ENCODE peak calls at places on chromosomes 6 and 20, in four cellular contexts. E is H1, S is GM12878, G is K562. M is an unnamed sample.

GRCh38 chr20:62517168-62517567 is 41.4 kb upstream of the GATA5 start:
- DNase-seq in S (no peak), E (no peak), G (no peak), M (no peak)

GRCh38 chr20:36092424-36093024 is 62.0 kb upstream of the EPB41L1 start:
- DNase-seq in E (no peak), G (peak), S (no peak), M (no peak)

GRCh38 chr6:138765896-138766487 is 7.6 kb upstream of the CCDC28A start:
- DNase-seq in E (no peak), G (peak), S (no peak), M (peak)

GRCh38 chr20:54208492-54209044 is 681 bp downstream of the PFDN4 start:
- DNase-seq in E (no peak), G (peak), S (no peak), M (peak)

GRCh38 chr6:3943373-3943772 is 94.2 kb downstream of the FAM50B start:
- DNase-seq in E (no peak), G (no peak), S (no peak), M (peak)

GRCh38 chr6:27977387-27977786 is 20.3 kb downstream of the OR2B6 start:
- DNase-seq in G (peak), E (no peak), S (no peak), M (no peak)

GRCh38 chr6:147909645-147910044 is 401.2 kb downstream of the SAMD5 start:
- DNase-seq in S (no peak), E (no peak), G (no peak), M (peak)

GRCh38 chr20:58722877-58723627 is 30.5 kb downstream of the NPEPL1 start:
- DNase-seq in G (no peak), E (no peak), S (no peak), M (no peak)

GRCh38 chr6:113735487-113735886 is 121.7 kb upstream of the MARCKS start:
- DNase-seq in G (no peak), S (no peak), E (no peak), M (no peak)

GRCh38 chr6:90421656-90422055 is 125.0 kb upstream of the BACH2 start:
- DNase-seq in S (no peak), G (no peak), E (no peak), M (no peak)

GRCh38 chr6:113829702-113830058 is 27.5 kb upstream of the MARCKS start:
- DNase-seq in E (no peak), S (no peak), G (no peak), M (peak)

GRCh38 chr6:150025201-150025917 is at the start of gene RAET1L:
- DNase-seq in S (no peak), E (no peak), G (no peak), M (peak)

GRCh38 chr6:31446481-31446880 is 43.1 kb downstream of the MICA start:
- DNase-seq in G (no peak), E (no peak), S (no peak), M (peak)

GRCh38 chr6:52231411-52232127 is 12.7 kb downstream of the IL17F start:
- DNase-seq in E (no peak), G (no peak), S (peak), M (no peak)

GRCh38 chr6:72941751-72942150 is 283.5 kb downstream of the KHDC1L start:
- DNase-seq in G (no peak), S (no peak), E (no peak), M (no peak)

GRCh38 chr6:82365011-82365751 is 1.6 kb downstream of the TPBG start:
- DNase-seq in E (no peak), S (no peak), G (no peak), M (peak)

GRCh38 chr6:35728663-35729348 is 8.0 kb upstream of the ARMC12 start:
- DNase-seq in S (no peak), G (no peak), E (no peak), M (no peak)

GRCh38 chr6:170176621-170177382 is 114.1 kb downstream of the DLL1 start:
- DNase-seq in S (no peak), E (no peak), G (no peak), M (no peak)

GRCh38 chr20:59305898-59306640 is 5.7 kb downstream of the EDN3 start:
- DNase-seq in S (no peak), G (no peak), E (no peak), M (no peak)

GRCh38 chr20:17995967-17996819 is 27.4 kb downstream of the MGME1 start:
- DNase-seq in G (peak), S (no peak), E (no peak), M (peak)

GRCh38 chr6:88785478-88785877 is 177.9 kb downstream of the RNGTT start:
- DNase-seq in S (no peak), G (no peak), E (no peak), M (no peak)

GRCh38 chr6:220736-221475 is 71.4 kb upstream of the DUSP22 start:
- DNase-seq in G (no peak), E (no peak), S (peak), M (peak)

GRCh38 chr6:116763871-116764270 is 1.6 kb downstream of the FAM162B start:
- DNase-seq in E (no peak), S (no peak), G (no peak), M (peak)

GRCh38 chr6:116763048-116763447 is 2.5 kb downstream of the FAM162B start:
- DNase-seq in G (no peak), S (no peak), E (no peak), M (no peak)

GRCh38 chr6:116764961-116765841 is at the start of gene FAM162B:
- DNase-seq in E (peak), G (no peak), S (no peak), M (peak)

GRCh38 chr6:116766506-116767176 is 1.1 kb upstream of the FAM162B start:
- DNase-seq in S (no peak), E (no peak), G (peak), M (no peak)

GRCh38 chr6:116764557-116764960 is 960 bp downstream of the FAM162B start:
- DNase-seq in E (no peak), S (no peak), G (no peak), M (peak)
- H3K9ac ChIP-seq in E (no peak), S (no peak), G (no peak), M (peak)

GRCh38 chr6:160791459-160791858 is 89.4 kb downstream of the PLG start:
- DNase-seq in S (peak), E (no peak), G (peak), M (no peak)

GRCh38 chr6:160788806-160789205 is 86.8 kb downstream of the PLG start:
- DNase-seq in S (no peak), E (no peak), G (no peak), M (no peak)

GRCh38 chr6:160789263-160790027 is 87.4 kb downstream of the PLG start:
- DNase-seq in E (no peak), S (peak), G (no peak), M (no peak)

GRCh38 chr6:160791981-160792418 is 90.0 kb downstream of the PLG start:
- DNase-seq in G (peak), S (no peak), E (no peak), M (no peak)

GRCh38 chr6:160790028-160790792 is 88.2 kb downstream of the PLG start:
- DNase-seq in G (peak), E (peak), S (no peak), M (no peak)
- H2AFZ ChIP-seq in G (peak), E (peak), S (peak), M (no peak)

DNA sequence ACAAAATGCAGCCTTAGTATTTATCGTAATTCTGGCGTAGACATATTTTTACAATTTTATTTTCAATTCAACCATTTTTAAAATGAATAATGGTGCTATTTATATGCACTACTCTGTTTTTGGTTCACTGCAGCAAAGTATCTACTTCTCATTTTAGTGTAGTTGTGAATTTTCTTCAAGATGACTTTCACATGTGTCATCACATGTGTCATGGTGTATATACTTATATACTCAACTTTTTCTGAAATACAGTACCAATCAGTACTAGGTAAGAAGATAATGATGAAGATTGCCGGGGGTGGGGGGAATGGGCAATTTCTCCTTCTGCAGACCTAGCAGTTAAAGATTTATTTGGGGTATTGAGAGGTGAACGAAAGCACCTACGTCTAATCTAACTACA is 634.5 kb downstream of the PHF3 start:
- DNase-seq in S (no peak), G (no peak), E (no peak), M (peak)
- TF ChIP-seq CHD1 in S (no peak), G (no peak), E (no peak), M (no peak)

GRCh38 chr20:43459022-43459942 is 1.6 kb downstream of the SRSF6 start:
- DNase-seq in E (no peak), S (no peak), G (peak), M (peak)

GRCh38 chr20:43460172-43460829 is 2.6 kb downstream of the SRSF6 start:
- DNase-seq in E (no peak), G (no peak), S (no peak), M (no peak)

GRCh38 chr20:43456809-43457639 is 672 bp upstream of the SRSF6 start:
- DNase-seq in G (peak), E (peak), S (peak), M (peak)

GRCh38 chr20:43457640-43458421 is at the start of gene SRSF6:
- DNase-seq in G (peak), S (peak), E (peak), M (peak)

GRCh38 chr20:43458422-43458924 is 777 bp downstream of the SRSF6 start:
- DNase-seq in S (no peak), E (no peak), G (peak), M (peak)
- H3K9ac ChIP-seq in S (peak), E (peak), G (peak), M (peak)

GRCh38 chr6:108839068-108839467 is 9.2 kb upstream of the ARMC2 start:
- DNase-seq in S (no peak), G (no peak), E (no peak), M (no peak)

GRCh38 chr6:108836061-108836460 is 12.2 kb upstream of the ARMC2 start:
- DNase-seq in E (no peak), G (no peak), S (no peak), M (peak)

GRCh38 chr6:108837236-108837971 is 10.8 kb upstream of the ARMC2 start:
- DNase-seq in G (no peak), E (no peak), S (no peak), M (peak)

GRCh38 chr6:108840919-108841318 is 7.3 kb upstream of the ARMC2 start:
- DNase-seq in E (no peak), G (no peak), S (no peak), M (no peak)

GRCh38 chr6:108838101-108838717 is 10.0 kb upstream of the ARMC2 start:
- DNase-seq in S (no peak), E (no peak), G (peak), M (peak)
- H2AFZ ChIP-seq in S (no peak), E (peak), G (peak), M (peak)

DNA sequence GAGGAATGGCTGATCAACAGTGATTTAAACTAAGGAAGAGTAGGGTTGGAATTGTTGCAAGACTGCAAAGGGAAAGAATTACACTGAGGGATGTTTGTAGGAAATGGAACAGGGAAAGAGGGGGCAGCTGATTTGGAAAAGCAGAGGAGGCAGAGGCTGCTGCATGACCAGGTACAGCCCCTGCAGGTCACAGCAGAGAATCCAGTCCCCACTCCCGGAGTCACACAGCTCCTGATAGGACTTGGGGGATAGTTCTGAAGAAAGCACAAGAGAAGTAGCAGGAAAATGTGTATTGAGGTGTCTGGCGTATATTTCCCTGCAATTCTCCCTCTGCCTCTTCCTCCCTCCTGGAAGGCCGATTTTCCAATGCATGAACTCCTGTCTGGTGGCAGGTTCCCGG is 92.5 kb upstream of the PDE10A start:
- DNase-seq in E (peak), G (peak), S (no peak), M (no peak)
- TF ChIP-seq CHD1 in E (no peak), G (no peak), S (no peak), M (no peak)

GRCh38 chr6:106730672-106731071 is 101.3 kb downstream of the QRSL1 start:
- DNase-seq in S (no peak), G (no peak), E (no peak), M (no peak)
- H3K9ac ChIP-seq in S (no peak), G (no peak), E (no peak), M (no peak)

GRCh38 chr6:142728910-142729481 is 216.0 kb downstream of the HIVEP2 start:
- DNase-seq in S (no peak), E (no peak), G (no peak), M (peak)
- H2AFZ ChIP-seq in S (no peak), E (no peak), G (no peak), M (no peak)

GRCh38 chr6:44003345-44004061 is 123.7 kb downstream of the MRPL14 start:
- DNase-seq in S (no peak), E (no peak), G (no peak), M (no peak)
- TF ChIP-seq CHD1 in S (no peak), E (no peak), G (no peak), M (no peak)

M was measured in IMR-90.